ENCODE peak calls at places on chromosomes 6 and 20, in five cellular contexts. F is GM20000, N is heart left ventricle, W is Panc1, P is fibroblast of lung. L is an unnamed sample.

GRCh38 chr6:124541601-124542000 is 420.6 kb upstream of the RNF217 start:
- DNase-seq in F (no peak), N (no peak), W (no peak), P (no peak), L (no peak)

GRCh38 chr20:41005361-41005729 is 23.3 kb upstream of the TOP1 start:
- DNase-seq in F (no peak), N (peak), W (no peak), P (peak), L (no peak)

GRCh38 chr20:2299301-2299700 is 3.5 kb downstream of the TGM3 start:
- DNase-seq in F (no peak), N (peak), W (no peak), P (no peak), L (no peak)

GRCh38 chr6:151461673-151462072 is 9.7 kb upstream of the RMND1 start:
- DNase-seq in F (no peak), N (no peak), W (no peak), P (no peak), L (no peak)

GRCh38 chr6:35283361-35283760 is 14.3 kb upstream of the DEF6 start:
- DNase-seq in F (no peak), N (no peak), W (no peak), P (no peak), L (no peak)

GRCh38 chr6:37017606-37018005 is 12.2 kb downstream of the FGD2 start:
- DNase-seq in F (no peak), N (no peak), W (no peak), P (no peak), L (no peak)

GRCh38 chr20:5397418-5397817 is 80.7 kb upstream of the PROKR2 start:
- DNase-seq in F (no peak), N (no peak), W (no peak), P (peak), L (no peak)

GRCh38 chr6:28769626-28770402 is 154.0 kb downstream of the TRIM27 start:
- DNase-seq in F (no peak), N (no peak), W (no peak), P (peak), L (no peak)

GRCh38 chr6:2850480-2851150 is 9.0 kb upstream of the SERPINB1 start:
- DNase-seq in F (no peak), N (no peak), W (no peak), P (peak), L (no peak)

GRCh38 chr6:53033764-53034163 is 31.4 kb upstream of the FBXO9 start:
- DNase-seq in F (no peak), N (no peak), W (no peak), P (peak), L (no peak)

GRCh38 chr20:40749985-40750506 is 61.0 kb upstream of the MAFB start:
- DNase-seq in F (no peak), N (no peak), W (no peak), P (peak), L (no peak)

GRCh38 chr6:101226677-101227135 is 166.8 kb upstream of the GRIK2 start:
- DNase-seq in F (peak), N (no peak), W (no peak), P (peak), L (no peak)

GRCh38 chr6:110939429-110939828 is 19.1 kb upstream of the GTF3C6 start:
- DNase-seq in F (no peak), N (no peak), W (no peak), P (no peak), L (no peak)

GRCh38 chr20:51412333-51412761 is 130.2 kb downstream of the NFATC2 start:
- DNase-seq in F (no peak), N (no peak), W (no peak), P (peak), L (no peak)

GRCh38 chr6:132937466-132937906 is 123.1 kb downstream of the RPS12 start:
- DNase-seq in F (peak), N (peak), W (no peak), P (peak), L (no peak)

GRCh38 chr6:160931378-160932343 is 59.9 kb upstream of the MAP3K4 start:
- DNase-seq in F (peak), N (no peak), W (no peak), P (peak), L (no peak)

GRCh38 chr6:118187568-118188164 is 280.6 kb downstream of the SLC35F1 start:
- DNase-seq in F (peak), N (no peak), W (no peak), P (peak), L (no peak)

GRCh38 chr20:13771853-13772453 is 12.8 kb downstream of the ESF1 start:
- DNase-seq in F (peak), N (no peak), W (no peak), P (peak), L (no peak)

GRCh38 chr6:11575408-11576033 is 38.0 kb downstream of the TMEM170B start:
- DNase-seq in F (peak), N (peak), W (peak), P (peak), L (no peak)
- TF ChIP-seq CTCF in F (peak), N (peak), W (peak), P (peak), L (peak)

GRCh38 chr6:146267946-146268345 is 239.1 kb downstream of the GRM1 start:
- DNase-seq in F (no peak), N (no peak), W (no peak), P (peak), L (no peak)

GRCh38 chr6:146260886-146261285 is 232.0 kb downstream of the GRM1 start:
- DNase-seq in F (no peak), N (no peak), W (no peak), P (no peak), L (no peak)

GRCh38 chr6:146267447-146267846 is 238.6 kb downstream of the GRM1 start:
- DNase-seq in F (no peak), N (no peak), W (no peak), P (no peak), L (no peak)

GRCh38 chr6:146269482-146269881 is 240.6 kb downstream of the GRM1 start:
- DNase-seq in F (no peak), N (no peak), W (no peak), P (no peak), L (no peak)

DNA sequence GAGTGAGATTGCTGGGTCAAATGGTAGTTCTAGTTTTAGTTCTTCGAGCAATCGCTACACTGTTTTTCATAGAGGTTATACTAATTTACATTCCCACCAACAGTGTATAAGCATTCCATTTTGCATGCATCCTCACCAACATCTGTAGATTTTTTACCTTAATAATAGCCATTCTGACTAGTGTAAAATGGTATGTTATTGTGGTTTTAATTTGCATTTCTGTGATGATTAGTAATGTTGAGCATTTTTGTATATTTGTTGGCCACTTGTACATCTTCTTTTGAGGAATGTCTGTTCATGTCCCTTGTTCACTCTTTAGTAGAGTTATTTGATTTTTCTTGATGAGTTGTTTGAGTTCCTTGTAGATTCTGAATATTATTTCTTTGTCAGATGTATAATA is 236.2 kb downstream of the GRM1 start:
- DNase-seq in F (no peak), N (no peak), W (no peak), P (peak), L (no peak)
- TF ChIP-seq CTCF in F (no peak), N (no peak), W (no peak), P (no peak), L (no peak)

DNA sequence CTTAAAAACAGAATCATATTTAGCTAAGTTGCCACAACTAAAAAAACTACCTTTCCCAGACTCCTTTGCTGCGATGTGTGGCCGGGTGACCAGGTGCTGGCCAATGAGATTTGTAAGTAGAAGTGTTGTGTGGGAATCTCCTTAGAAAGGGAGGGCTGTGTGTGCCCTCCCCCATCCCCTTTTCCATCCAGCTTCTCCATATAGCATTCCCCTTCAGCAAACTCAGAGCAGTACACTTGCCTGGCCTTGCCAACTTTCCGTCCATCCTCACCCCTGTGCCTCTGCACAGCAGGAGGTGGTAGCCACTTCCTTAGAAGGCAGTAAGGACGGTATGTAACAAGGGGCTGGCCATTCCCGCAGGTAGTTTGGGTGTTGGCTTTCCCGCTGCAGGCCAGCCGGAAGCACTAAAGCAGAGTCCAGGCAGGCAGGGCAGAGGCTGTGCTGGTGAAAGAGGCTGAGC is 22.3 kb upstream of the KCNK16 start:
- DNase-seq in F (no peak), N (no peak), W (no peak), P (no peak), L (no peak)
- TF ChIP-seq CTCF in F (no peak), N (no peak), W (no peak), P (no peak), L (no peak)

GRCh38 chr6:95091823-95092436 is 485.4 kb upstream of the MANEA start:
- DNase-seq in F (peak), N (no peak), W (no peak), P (peak), L (no peak)
- TF ChIP-seq CTCF in F (peak), N (peak), W (peak), P (peak), L (peak)

DNA sequence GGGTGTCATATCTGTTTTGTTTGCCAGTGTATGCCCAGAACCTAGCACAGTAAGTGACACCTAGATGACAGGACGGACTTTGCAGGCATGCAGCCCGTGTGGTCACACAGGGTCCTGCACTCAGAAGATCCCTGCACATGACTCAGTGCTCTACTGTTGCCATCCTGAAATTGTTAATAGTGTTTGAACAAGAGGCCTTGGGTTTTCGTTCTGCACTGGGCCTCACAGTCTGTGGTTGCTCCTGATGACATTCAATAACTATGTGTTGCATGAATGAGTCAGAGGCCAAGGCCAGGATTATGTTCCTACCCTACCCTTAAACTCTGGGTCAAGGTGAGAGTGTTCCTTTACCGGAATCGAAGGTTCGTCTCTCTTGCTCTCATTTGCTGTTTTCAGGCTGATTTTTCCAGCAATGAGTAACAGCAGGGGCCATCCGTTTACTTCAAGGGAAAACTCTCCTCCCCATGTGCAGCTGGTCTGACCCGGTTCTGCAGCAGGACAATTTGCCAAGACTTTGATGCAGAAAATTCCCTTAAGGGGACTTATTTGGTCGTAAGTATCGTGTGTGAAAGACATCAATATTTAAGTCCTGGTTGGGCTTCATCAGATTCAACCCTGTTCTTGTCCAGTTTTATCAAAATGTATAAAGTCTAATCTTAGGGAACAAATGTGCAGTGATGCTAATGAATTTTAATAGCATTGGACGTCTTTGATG is 13.0 kb upstream of the PFDN4 start:
- DNase-seq in F (no peak), N (no peak), W (peak), P (peak), L (no peak)
- TF ChIP-seq CTCF in F (no peak), N (no peak), W (no peak), P (no peak), L (peak)

GRCh38 chr20:64222851-64223525 is 32.6 kb upstream of the PCMTD2 start:
- DNase-seq in F (no peak), N (no peak), W (no peak), P (peak), L (no peak)

GRCh38 chr20:64225828-64226598 is 29.5 kb upstream of the PCMTD2 start:
- DNase-seq in F (no peak), N (no peak), W (no peak), P (no peak), L (no peak)

GRCh38 chr20:64223526-64224067 is 32.0 kb upstream of the PCMTD2 start:
- DNase-seq in F (no peak), N (peak), W (no peak), P (peak), L (no peak)

GRCh38 chr20:64225166-64225595 is 30.4 kb upstream of the PCMTD2 start:
- DNase-seq in F (no peak), N (no peak), W (no peak), P (no peak), L (no peak)

DNA sequence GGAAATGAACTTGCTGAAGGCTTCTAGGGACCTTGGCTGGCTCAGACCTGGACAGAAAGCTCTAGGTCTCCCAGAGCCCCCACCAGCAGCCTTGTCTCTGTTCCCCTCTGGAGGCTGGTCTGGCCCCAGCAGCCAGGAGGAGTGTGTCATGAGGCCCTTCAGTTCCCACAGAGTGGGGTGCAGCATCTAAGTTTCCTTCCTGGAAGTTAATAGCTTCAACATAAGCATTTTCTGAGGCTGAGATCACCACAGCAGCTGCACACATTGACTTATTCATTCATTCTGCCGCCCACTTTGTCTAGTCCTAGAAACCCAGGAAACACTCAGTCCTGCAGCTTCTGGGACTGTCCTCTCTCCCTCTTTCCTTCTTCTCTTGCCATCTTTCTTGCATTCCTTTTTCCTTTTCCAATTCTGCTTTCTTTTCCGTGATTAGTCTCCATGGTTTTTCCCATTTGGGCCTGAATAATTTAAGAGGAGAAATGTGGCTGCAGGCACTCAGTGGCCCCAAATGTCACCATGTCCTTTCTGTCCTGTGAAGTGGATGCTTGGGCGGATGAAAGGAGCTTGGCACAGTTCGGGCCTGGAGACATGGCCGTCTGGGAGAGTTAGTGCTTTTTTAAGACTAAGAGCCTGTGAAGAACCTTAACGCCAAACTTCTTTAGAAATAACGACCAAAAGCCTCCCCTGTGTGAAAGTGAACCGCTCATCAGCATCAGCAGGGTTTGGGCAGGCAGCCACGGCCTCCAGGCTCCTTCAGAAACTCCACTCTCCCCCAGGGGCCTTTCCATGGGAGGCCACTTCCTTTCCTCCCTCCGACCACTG is 31.0 kb upstream of the PCMTD2 start:
- DNase-seq in F (no peak), N (peak), W (no peak), P (peak), L (no peak)
- TF ChIP-seq CTCF in F (no peak), N (no peak), W (no peak), P (peak), L (no peak)

GRCh38 chr6:88359530-88360202 is 193.5 kb upstream of the CNR1 start:
- DNase-seq in F (no peak), N (no peak), W (no peak), P (no peak), L (no peak)
- TF ChIP-seq CTCF in F (no peak), N (no peak), W (peak), P (no peak), L (no peak)

DNA sequence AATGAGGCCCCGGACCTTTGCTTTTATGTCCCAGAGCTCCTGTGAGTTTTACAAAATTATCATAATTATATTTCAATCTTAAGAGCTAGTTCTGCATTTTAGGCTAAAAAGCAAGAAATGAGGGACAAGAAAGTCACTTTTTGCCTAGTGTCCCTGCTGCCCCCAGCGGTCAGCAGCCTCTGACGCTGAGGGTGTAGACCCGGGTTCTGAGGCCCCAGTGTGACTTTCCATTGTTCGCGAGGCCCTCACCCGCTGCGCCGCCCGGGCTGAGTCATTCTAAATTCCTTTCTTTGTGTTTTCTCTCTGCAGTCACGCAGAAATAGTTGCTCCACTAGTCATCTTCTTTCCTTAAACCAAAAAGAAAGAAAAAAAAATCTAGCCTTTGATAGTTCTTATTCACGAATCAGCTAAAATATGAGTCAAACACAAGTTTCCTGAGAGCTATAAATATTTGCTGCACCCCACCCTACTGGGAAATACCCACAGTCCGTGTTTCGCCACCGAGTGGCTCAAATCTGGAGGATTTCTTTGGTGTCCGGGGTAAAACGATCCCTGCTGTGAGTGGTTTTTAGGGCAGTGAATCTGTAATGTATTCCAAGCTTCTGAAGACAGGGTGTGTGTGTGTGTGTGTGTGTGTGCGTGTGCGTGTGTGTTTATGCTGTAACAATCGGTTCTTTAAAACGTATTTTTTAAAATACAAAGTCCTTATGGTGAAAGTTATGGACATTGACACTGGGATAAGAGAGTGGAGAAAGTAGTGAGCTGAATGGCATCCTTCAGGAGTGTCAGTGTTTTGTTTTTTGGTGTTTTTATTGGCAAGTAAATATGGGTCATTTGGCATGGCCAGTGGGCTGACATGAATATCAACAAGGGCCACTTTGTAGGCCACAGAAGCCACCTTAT is 59.7 kb upstream of the EEF1A1 start:
- DNase-seq in F (peak), N (peak), W (peak), P (peak), L (peak)
- TF ChIP-seq CTCF in F (peak), N (peak), W (peak), P (peak), L (peak)

DNA sequence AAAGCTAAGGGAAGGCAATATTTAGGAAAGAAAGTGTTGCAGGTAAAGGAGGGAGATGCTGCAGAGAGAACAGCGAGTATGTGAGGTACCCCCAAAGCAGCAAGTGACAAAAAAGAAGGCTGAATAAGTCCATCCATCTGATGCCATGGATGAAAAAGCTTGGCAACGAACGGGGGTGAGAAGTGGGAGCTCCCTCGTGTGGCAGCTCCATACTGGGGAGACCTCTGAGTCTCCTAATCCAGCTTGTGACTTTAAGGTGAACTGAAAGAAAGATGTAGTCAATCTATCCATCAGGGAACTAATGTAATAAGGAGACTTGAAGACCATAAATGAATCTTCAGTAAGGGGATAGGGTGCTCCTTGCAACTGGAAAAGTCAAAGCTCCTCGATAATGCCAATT is 156.6 kb downstream of the OTOR start:
- DNase-seq in F (no peak), N (no peak), W (no peak), P (no peak), L (no peak)
- TF ChIP-seq CTCF in F (no peak), N (no peak), W (peak), P (no peak), L (no peak)